ENCODE peak calls at places on chromosomes 13 and 19, in four cellular contexts. P is right lobe of liver, Q is pancreas, V is lower leg skin. X is an unnamed sample.

GRCh38 chr13:105462098-105462497 is 1073.4 kb downstream of the EFNB2 start:
- DNase-seq in P (no peak), Q (no peak), V (no peak), X (no peak)

GRCh38 chr13:50410921-50411712 is 395.9 kb downstream of the KCNRG start:
- DNase-seq in P (no peak), Q (no peak), V (no peak), X (peak)

GRCh38 chr13:21676611-21677021 is 5.7 kb downstream of the FGF9 start:
- DNase-seq in P (no peak), Q (peak), V (no peak), X (no peak)

GRCh38 chr19:7970716-7971448 is 27.4 kb upstream of the TIMM44 start:
- DNase-seq in P (no peak), Q (peak), V (no peak), X (peak)

GRCh38 chr19:41363371-41363752 is 587 bp downstream of the B9D2 start:
- DNase-seq in P (no peak), Q (no peak), V (no peak), X (no peak)

GRCh38 chr13:113579686-113580085 is 4.9 kb upstream of the TFDP1 start:
- DNase-seq in P (no peak), Q (no peak), V (peak), X (no peak)

GRCh38 chr19:50660083-50660366 is 10.8 kb downstream of the C19orf81 start:
- DNase-seq in P (no peak), Q (no peak), V (no peak), X (no peak)

GRCh38 chr19:23440791-23441190 is 45.5 kb upstream of the ZNF91 start:
- DNase-seq in P (no peak), Q (no peak), V (no peak), X (no peak)

GRCh38 chr19:50325310-50326100 is 3.7 kb downstream of the KCNC3 start:
- DNase-seq in P (peak), Q (peak), V (no peak), X (peak)

GRCh38 chr13:29507356-29507755 is 88.1 kb downstream of the SLC7A1 start:
- DNase-seq in P (no peak), Q (no peak), V (no peak), X (no peak)

GRCh38 chr19:1134431-1134830 is 30.6 kb downstream of the GPX4 start:
- DNase-seq in P (no peak), Q (no peak), V (no peak), X (peak)

GRCh38 chr19:10508707-10509106 is 5.6 kb upstream of the KEAP1 start:
- DNase-seq in P (no peak), Q (no peak), V (no peak), X (no peak)

GRCh38 chr13:65943024-65943423 is 1287.1 kb downstream of the PCDH9 start:
- DNase-seq in P (no peak), Q (no peak), V (no peak), X (peak)

X was measured in fibroblast of the aortic adventitia.